ENCODE peak calls at places on chromosomes 7 and 10, in four cellular contexts. N is IMR-90, J is K562, D is GM12878. L is an unnamed sample. For H3K9me3, the result is how much of the 10 kb centered on the place peaks cover.

GRCh38 chr7:55021951-55022617 is 3.3 kb downstream of the EGFR start:
- DNase-seq in N (no peak), J (no peak), D (no peak), L (no peak)

GRCh38 chr7:55622241-55622835 is 50.0 kb upstream of the VOPP1 start:
- DNase-seq in N (no peak), J (no peak), D (no peak), L (no peak)

GRCh38 chr7:18489624-18490023 is 5.9 kb upstream of the HDAC9 start:
- DNase-seq in N (no peak), J (no peak), D (no peak), L (no peak)

GRCh38 chr10:61592581-61592980 is 70.1 kb upstream of the CABCOCO1 start:
- DNase-seq in N (no peak), J (peak), D (no peak), L (peak)

GRCh38 chr10:71548494-71548846 is 151.8 kb downstream of the CDH23 start:
- DNase-seq in N (peak), J (peak), D (no peak), L (peak)

GRCh38 chr7:47893721-47894365 is 54.4 kb downstream of the PKD1L1 start:
- DNase-seq in N (no peak), J (no peak), D (no peak), L (no peak)

GRCh38 chr7:139479620-139480019 is 3.9 kb downstream of the KLRG2 start:
- DNase-seq in N (no peak), J (no peak), D (no peak), L (no peak)

GRCh38 chr7:103065666-103066065 is 8.9 kb downstream of the FBXL13 start:
- DNase-seq in N (peak), J (peak), D (no peak), L (peak)

GRCh38 chr10:112585052-112585451 is 138.0 kb downstream of the VTI1A start:
- DNase-seq in N (peak), J (no peak), D (no peak), L (peak)

GRCh38 chr7:28181921-28182517 is 1.4 kb upstream of the JAZF1 start:
- DNase-seq in N (no peak), J (no peak), D (no peak), L (no peak)

GRCh38 chr10:131728829-131729228 is 172.0 kb upstream of the PPP2R2D start:
- DNase-seq in N (no peak), J (no peak), D (no peak), L (no peak)

GRCh38 chr10:129078322-129078721 is 388.7 kb upstream of the MGMT start:
- DNase-seq in N (no peak), J (no peak), D (no peak), L (no peak)

GRCh38 chr7:50677279-50677996 is 105.3 kb downstream of the GRB10 start:
- DNase-seq in N (no peak), J (no peak), D (no peak), L (no peak)

GRCh38 chr7:143490719-143491306 is 13.1 kb downstream of the TAS2R41 start:
- DNase-seq in N (no peak), J (peak), D (no peak), L (no peak)

GRCh38 chr7:90726623-90727022 is 130.5 kb downstream of the CDK14 start:
- DNase-seq in N (peak), J (no peak), D (no peak), L (no peak)

GRCh38 chr7:144401490-144401889 is 2.0 kb downstream of the NOBOX start:
- DNase-seq in N (no peak), J (no peak), D (no peak), L (no peak)

GRCh38 chr10:50993817-50994251 is 80.5 kb upstream of the PRKG1 start:
- DNase-seq in N (peak), J (no peak), D (no peak), L (no peak)

GRCh38 chr10:60155945-60156683 is 233.6 kb downstream of the ANK3 start:
- DNase-seq in N (no peak), J (no peak), D (no peak), L (no peak)

GRCh38 chr10:127207081-127207480 is 10.7 kb upstream of the INSYN2A start:
- DNase-seq in N (no peak), J (no peak), D (no peak), L (no peak)

GRCh38 chr7:2048531-2048930 is 184.2 kb downstream of the MAD1L1 start:
- DNase-seq in N (no peak), J (no peak), D (no peak), L (no peak)

GRCh38 chr10:79402951-79403350 is 42.5 kb downstream of the ZCCHC24 start:
- DNase-seq in N (no peak), J (no peak), D (no peak), L (no peak)

GRCh38 chr10:83633547-83633946 is 505.8 kb upstream of the GHITM start:
- DNase-seq in N (no peak), J (no peak), D (no peak), L (no peak)

GRCh38 chr10:31660301-31660700 is 268.3 kb downstream of the ARHGAP12 start:
- DNase-seq in N (no peak), J (no peak), D (no peak), L (no peak)

GRCh38 chr7:27175626-27176342 is 1.7 kb upstream of the HOXA10 start:
- DNase-seq in N (no peak), J (no peak), D (no peak), L (no peak)

GRCh38 chr7:158256091-158256816 is 331.4 kb downstream of the PTPRN2 start:
- DNase-seq in N (no peak), J (no peak), D (no peak), L (no peak)

GRCh38 chr10:130466271-130466997 is 330.2 kb downstream of the GLRX3 start:
- DNase-seq in N (no peak), J (no peak), D (no peak), L (no peak)

GRCh38 chr10:6445671-6446278 is 134.3 kb downstream of the PRKCQ start:
- DNase-seq in N (peak), J (peak), D (no peak), L (peak)

GRCh38 chr7:1513657-1514095 is 9.5 kb upstream of the INTS1 start:
- DNase-seq in N (no peak), J (no peak), D (no peak), L (no peak)

GRCh38 chr10:101856626-101857025 is 13.0 kb upstream of the KCNIP2 start:
- DNase-seq in N (peak), J (no peak), D (no peak), L (no peak)

GRCh38 chr10:78754269-78755074 is 314.3 kb upstream of the ZMIZ1 start:
- DNase-seq in N (peak), J (no peak), D (no peak), L (no peak)

GRCh38 chr10:77501152-77501845 is 136.3 kb downstream of the KCNMA1 start:
- DNase-seq in N (peak), J (no peak), D (no peak), L (peak)

GRCh38 chr7:129774871-129775694 is 163.6 kb downstream of the NRF1 start:
- DNase-seq in N (no peak), J (no peak), D (no peak), L (no peak)

GRCh38 chr7:2870471-2870941 is 26.4 kb upstream of the GNA12 start:
- DNase-seq in N (peak), J (no peak), D (no peak), L (peak)

GRCh38 chr10:11091517-11092102 is 73.9 kb downstream of the CELF2 start:
- DNase-seq in N (no peak), J (no peak), D (no peak), L (no peak)

GRCh38 chr7:82722946-82723345 is 279.4 kb upstream of the CACNA2D1 start:
- DNase-seq in N (no peak), J (no peak), D (no peak), L (no peak)

GRCh38 chr10:109929501-109930219 is 6.3 kb upstream of the XPNPEP1 start:
- DNase-seq in N (no peak), J (no peak), D (no peak), L (no peak)

DNA sequence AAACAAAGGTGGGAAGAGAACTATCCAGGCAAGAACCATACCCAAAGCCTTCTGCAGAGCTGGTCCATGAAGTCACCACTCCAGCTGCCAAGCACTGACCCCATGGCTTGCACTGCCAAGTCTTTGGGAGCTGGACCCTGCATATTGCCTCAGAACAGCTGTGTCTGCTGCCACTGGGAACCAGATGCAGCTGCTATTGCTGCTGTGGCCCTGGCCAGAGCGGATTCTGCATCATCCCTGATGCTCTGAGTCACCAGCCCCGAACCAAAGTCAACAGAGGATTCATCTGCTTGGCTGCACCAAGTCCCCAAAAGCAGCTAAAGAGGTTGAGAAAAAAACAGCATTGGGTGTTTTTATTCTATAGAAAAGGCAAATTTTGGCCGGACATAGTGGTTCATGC is 39.2 kb upstream of the GSAP start:
- DNase-seq in N (peak), J (no peak), D (no peak), L (peak)
- TF ChIP-seq ELK1 in N (no peak), J (no peak), D (no peak), L (no peak)

GRCh38 chr7:41592794-41593193 is 110.1 kb downstream of the INHBA start:
- DNase-seq in N (no peak), J (no peak), D (no peak), L (no peak)

GRCh38 chr7:41590951-41591350 is 111.9 kb downstream of the INHBA start:
- DNase-seq in N (no peak), J (no peak), D (no peak), L (no peak)

DNA sequence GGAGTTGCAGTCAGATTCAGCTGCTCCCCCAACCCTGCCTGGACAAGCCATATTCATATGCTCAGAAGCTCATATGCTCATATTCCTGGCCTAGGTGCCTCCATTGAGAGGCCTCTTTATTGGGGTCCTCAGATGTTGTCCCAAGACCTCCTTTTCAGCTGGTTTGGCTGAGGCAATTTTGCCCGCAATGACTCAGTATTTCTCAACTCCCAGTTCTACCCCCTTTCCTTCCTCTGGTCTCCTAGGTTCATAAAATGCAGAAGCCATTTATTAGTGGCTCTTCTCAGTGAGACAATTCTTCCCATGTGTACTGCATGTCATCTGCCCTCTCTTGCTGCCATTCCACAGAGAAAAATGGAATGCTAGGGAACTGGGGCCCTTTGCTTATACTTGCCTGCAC is 110.7 kb downstream of the INHBA start:
- DNase-seq in N (no peak), J (no peak), D (no peak), L (no peak)
- H3K9me3 ChIP-seq in N (under half), J (under half), D (under half), L (under half)

GRCh38 chr10:107814865-107815487 is 650.5 kb upstream of the SORCS1 start:
- DNase-seq in N (peak), J (no peak), D (peak), L (no peak)
- TF ChIP-seq ELK1 in N (no peak), J (no peak), D (no peak), L (no peak)

DNA sequence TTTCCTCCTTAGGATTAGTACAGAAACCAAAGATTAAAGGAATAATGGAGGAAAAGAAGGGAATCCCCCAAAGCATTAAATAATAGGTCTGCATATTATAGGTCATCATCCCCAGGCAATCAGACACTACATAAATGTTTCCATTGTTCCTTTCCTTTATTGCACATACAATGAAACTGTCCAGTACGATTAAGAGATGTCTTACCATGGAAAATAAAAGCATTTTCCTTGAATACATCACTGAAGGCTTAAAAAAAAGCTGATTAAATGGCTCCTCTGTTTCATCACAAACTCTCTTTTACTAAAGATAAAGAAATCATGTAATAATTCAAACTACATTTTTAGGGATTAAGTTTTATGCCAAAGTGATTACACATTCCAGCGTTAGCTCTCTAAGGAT is 316.0 kb downstream of the AGMO start:
- DNase-seq in N (no peak), J (no peak), D (no peak), L (no peak)
- H3K9me3 ChIP-seq in N (under half), J (under half), D (under half), L (under half)

DNA sequence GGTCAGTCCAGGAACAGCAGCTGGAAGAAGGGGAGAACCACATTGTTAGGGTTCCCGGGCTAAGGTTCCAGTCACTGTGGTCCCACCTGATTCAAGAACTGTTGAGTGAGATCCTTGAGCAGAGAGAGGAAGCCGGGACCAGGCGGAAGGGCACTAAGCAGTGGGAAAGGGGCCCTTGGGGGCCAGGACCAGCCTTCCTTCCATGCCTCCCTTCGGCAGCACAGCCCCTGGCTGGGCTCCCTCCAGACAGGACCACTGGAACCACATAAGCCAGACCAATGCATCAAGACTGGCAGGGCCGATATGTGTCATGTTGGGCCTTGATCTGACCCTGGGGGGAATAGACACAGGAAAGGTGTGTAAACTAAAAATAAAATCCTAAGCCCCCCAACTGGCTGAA is 103.9 kb downstream of the STRA8 start:
- DNase-seq in N (no peak), J (no peak), D (no peak), L (no peak)
- TF ChIP-seq ELK1 in N (no peak), J (no peak), D (no peak), L (no peak)

DNA sequence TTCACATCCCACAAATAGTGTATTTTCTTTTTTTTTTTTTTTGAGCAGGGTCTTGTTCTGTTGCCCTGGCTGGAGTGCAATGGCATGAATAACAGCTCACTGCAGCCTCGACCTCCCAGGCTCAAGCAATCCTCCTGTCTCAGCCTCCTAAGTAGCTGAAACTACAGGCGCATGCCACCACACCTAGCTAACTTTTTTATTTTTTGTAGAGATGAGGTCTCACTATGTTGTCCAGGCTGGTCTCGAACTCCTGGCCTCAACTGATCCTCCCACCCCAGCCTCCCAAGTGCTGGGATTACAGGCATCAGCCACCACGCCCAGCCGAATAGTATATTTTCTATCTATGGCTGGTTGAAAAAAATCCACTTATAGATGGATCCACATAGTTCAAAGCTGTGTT is 12.5 kb downstream of the EZH2 start:
- DNase-seq in N (no peak), J (no peak), D (no peak), L (no peak)
- H3K9me3 ChIP-seq in N (under half), J (under half), D (under half), L (under half)

DNA sequence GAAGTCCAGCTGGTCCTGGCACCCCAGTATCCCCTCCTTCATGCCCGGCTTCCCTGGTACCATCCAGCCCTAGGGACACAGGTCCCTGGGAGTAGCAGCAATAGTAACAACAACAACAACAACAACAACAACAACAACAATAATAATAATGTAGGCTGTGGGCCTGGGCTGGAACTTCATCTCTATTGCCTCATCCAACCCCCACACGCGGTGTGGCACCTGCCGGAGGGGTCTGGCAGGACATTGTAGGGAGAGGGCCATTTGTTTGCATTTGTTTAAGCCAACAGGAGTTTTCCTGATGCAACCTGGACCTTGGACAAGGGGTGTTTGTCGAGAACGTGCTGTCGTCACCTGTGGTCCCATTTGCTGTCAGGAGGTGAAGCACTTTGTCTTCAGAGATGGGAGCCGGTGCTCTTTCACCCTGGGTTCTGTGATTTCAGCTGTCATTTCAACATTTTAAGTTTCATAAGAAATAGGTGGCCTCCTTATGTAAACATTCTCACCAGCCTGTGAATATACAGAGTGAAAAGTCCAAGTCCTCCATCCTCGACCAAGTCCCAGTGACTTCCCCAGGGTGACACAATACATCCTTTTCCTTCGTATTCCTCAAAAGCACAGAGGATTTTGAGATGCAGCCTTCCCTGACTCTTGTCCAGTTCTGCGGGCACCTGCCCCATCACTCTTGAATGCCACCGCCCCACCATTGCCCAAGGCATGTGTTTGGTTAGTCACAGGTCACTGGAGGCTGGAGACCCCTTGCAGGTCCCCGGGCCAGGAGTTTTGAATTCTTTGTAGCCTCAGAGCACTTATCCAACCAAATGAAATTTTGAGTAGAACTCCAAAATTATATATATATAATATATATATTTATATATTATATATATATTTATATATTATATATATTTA is 9.2 kb downstream of the LHPP start:
- DNase-seq in N (no peak), J (no peak), D (no peak), L (peak)
- TF ChIP-seq ELK1 in N (no peak), J (no peak), D (no peak), L (no peak)

GRCh38 chr10:117137031-117137910 is 799 bp downstream of the VAX1 start:
- DNase-seq in N (no peak), J (no peak), D (no peak), L (peak)

GRCh38 chr10:117140525-117140902 is 2.4 kb upstream of the VAX1 start:
- DNase-seq in N (no peak), J (no peak), D (no peak), L (no peak)

GRCh38 chr10:117137911-117138642 is at the start of gene VAX1:
- DNase-seq in N (no peak), J (no peak), D (no peak), L (peak)

GRCh38 chr10:117138838-117139580 is 939 bp upstream of the VAX1 start:
- DNase-seq in N (no peak), J (no peak), D (no peak), L (no peak)

GRCh38 chr10:117139581-117140524 is 1.8 kb upstream of the VAX1 start:
- DNase-seq in N (no peak), J (no peak), D (peak), L (no peak)
- H3K9me3 ChIP-seq in N (under half), J (under half), D (under half), L (under half)

GRCh38 chr7:121909721-121910359 is 36.9 kb downstream of the PTPRZ1 start:
- DNase-seq in N (no peak), J (no peak), D (no peak), L (no peak)
- TF ChIP-seq ELK1 in N (no peak), J (no peak), D (no peak), L (no peak)